ENCODE peak calls at places on chromosomes 6 and 20, in six cellular contexts. I is left ventricle myocardium inferior; N is body of pancreas; B is GM12878; Y is activated CD8-positive, alpha-beta T cell treated with anti-CD3 and anti-CD28 coated beads for 36 hours; M is cardiac fibroblast. T is an unnamed sample.

GRCh38 chr6:2877057-2877882 is 25.8 kb downstream of the SERPINB9 start:
- DNase-seq in I (no peak), N (no peak), B (no peak), Y (no peak), M (peak; percentile 48), T (no peak)

GRCh38 chr20:62980970-62981369 is 25.8 kb downstream of the BHLHE23 start:
- DNase-seq in I (no peak), N (no peak), B (no peak), Y (peak; percentile 58), M (no peak), T (peak; percentile 73)

GRCh38 chr6:16243055-16243454 is 4.7 kb downstream of the GMPR start:
- DNase-seq in I (peak; percentile 42), N (no peak), B (no peak), Y (no peak), M (peak; percentile 86), T (no peak)

GRCh38 chr6:156258981-156259380 is 518.2 kb upstream of the ARID1B start:
- DNase-seq in I (no peak), N (no peak), B (no peak), Y (no peak), M (no peak), T (no peak)

GRCh38 chr20:420721-421574 is 12.8 kb downstream of the RBCK1 start:
- DNase-seq in I (no peak), N (no peak), B (no peak), Y (no peak), M (no peak), T (no peak)

GRCh38 chr6:32148722-32149576 is 2.8 kb downstream of the PRRT1 start:
- DNase-seq in I (no peak), N (peak; percentile 77), B (no peak), Y (peak; percentile 87), M (peak; percentile 24), T (no peak)

GRCh38 chr20:38542994-38543906 is 37.7 kb upstream of the ADIG start:
- DNase-seq in I (no peak), N (no peak), B (no peak), Y (no peak), M (no peak), T (no peak)

GRCh38 chr6:160039441-160039840 is 70.6 kb downstream of the IGF2R start:
- DNase-seq in I (no peak), N (no peak), B (no peak), Y (no peak), M (no peak), T (no peak)

GRCh38 chr6:12962995-12963394 is 246.4 kb downstream of the PHACTR1 start:
- DNase-seq in I (no peak), N (no peak), B (no peak), Y (peak; percentile 7), M (peak; percentile 62), T (no peak)

GRCh38 chr6:130389142-130389541 is 23.3 kb downstream of the TMEM200A start:
- DNase-seq in I (no peak), N (no peak), B (no peak), Y (no peak), M (no peak), T (no peak)

GRCh38 chr6:169985121-169986015 is 233.9 kb downstream of the ERMARD start:
- DNase-seq in I (peak; percentile 6), N (no peak), B (no peak), Y (no peak), M (no peak), T (no peak)

GRCh38 chr20:4021905-4022304 is 6.5 kb upstream of the RNF24 start:
- DNase-seq in I (no peak), N (no peak), B (no peak), Y (no peak), M (peak; percentile 54), T (no peak)

GRCh38 chr6:161828355-161828754 is 554.5 kb upstream of the AGPAT4 start:
- DNase-seq in I (no peak), N (no peak), B (no peak), Y (no peak), M (no peak), T (no peak)

GRCh38 chr20:13037727-13038126 is 29.0 kb downstream of the SPTLC3 start:
- DNase-seq in I (no peak), N (no peak), B (no peak), Y (no peak), M (peak; percentile 33), T (no peak)

GRCh38 chr20:41587956-41588355 is 30.2 kb downstream of the CHD6 start:
- DNase-seq in I (no peak), N (no peak), B (no peak), Y (no peak), M (peak; percentile 72), T (no peak)

GRCh38 chr6:96777113-96777512 is 60.2 kb downstream of the GPR63 start:
- DNase-seq in I (no peak), N (no peak), B (no peak), Y (no peak), M (no peak), T (no peak)

GRCh38 chr6:157056275-157056674 is 267.0 kb downstream of the TMEM242 start:
- DNase-seq in I (no peak), N (no peak), B (no peak), Y (peak; percentile 79), M (no peak), T (peak; percentile 54)

GRCh38 chr6:135397172-135397952 is 100.2 kb downstream of the AHI1 start:
- DNase-seq in I (no peak), N (no peak), B (no peak), Y (no peak), M (no peak), T (no peak)

GRCh38 chr6:113599444-113599843 is 257.7 kb upstream of the MARCKS start:
- DNase-seq in I (no peak), N (no peak), B (no peak), Y (no peak), M (no peak), T (no peak)

GRCh38 chr6:133610271-133610840 is 278.6 kb upstream of the TCF21 start:
- DNase-seq in I (no peak), N (no peak), B (no peak), Y (no peak), M (peak; percentile 77), T (no peak)

GRCh38 chr6:144214622-144215401 is 64.5 kb downstream of the STX11 start:
- DNase-seq in I (no peak), N (no peak), B (no peak), Y (no peak), M (no peak), T (no peak)

GRCh38 chr6:144213293-144213692 is 63.0 kb downstream of the STX11 start:
- DNase-seq in I (no peak), N (no peak), B (no peak), Y (no peak), M (no peak), T (no peak)

GRCh38 chr6:144214029-144214428 is 63.7 kb downstream of the STX11 start:
- DNase-seq in I (no peak), N (no peak), B (no peak), Y (no peak), M (no peak), T (no peak)

GRCh38 chr6:144215402-144215931 is 65.2 kb downstream of the STX11 start:
- DNase-seq in I (peak; percentile 34), N (peak; percentile 18), B (peak; percentile 8), Y (peak; percentile 35), M (peak; percentile 44), T (peak; percentile 36)

DNA sequence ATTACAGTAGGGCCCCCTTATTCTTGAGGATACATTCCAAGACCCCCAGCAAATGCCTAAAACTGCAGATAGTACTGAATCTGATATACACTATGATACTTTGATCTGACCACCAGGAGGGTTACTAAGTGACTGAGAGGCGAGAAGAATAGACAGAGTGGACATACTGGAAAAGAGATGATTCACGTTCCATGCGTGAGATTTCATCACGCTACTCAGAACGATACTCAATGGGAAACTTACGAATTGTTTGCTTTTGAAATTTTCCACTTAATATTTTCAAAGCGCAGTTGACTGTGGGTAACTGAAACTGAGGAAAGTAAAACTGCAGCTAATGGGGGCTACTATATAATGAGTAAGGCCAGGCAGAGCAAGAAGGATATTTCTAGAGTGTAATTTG is 60.8 kb downstream of the STX11 start:
- DNase-seq in I (no peak), N (no peak), B (no peak), Y (no peak), M (no peak), T (no peak)
- TF ChIP-seq CTCF in I (no peak), N (no peak), B (no peak), Y (no peak), M (no peak), T (no peak)

GRCh38 chr6:122198922-122199321 is 200.5 kb upstream of the HSF2 start:
- DNase-seq in I (no peak), N (no peak), B (no peak), Y (no peak), M (no peak), T (no peak)
- TF ChIP-seq CTCF in I (no peak), N (no peak), B (no peak), Y (no peak), M (no peak), T (no peak)

DNA sequence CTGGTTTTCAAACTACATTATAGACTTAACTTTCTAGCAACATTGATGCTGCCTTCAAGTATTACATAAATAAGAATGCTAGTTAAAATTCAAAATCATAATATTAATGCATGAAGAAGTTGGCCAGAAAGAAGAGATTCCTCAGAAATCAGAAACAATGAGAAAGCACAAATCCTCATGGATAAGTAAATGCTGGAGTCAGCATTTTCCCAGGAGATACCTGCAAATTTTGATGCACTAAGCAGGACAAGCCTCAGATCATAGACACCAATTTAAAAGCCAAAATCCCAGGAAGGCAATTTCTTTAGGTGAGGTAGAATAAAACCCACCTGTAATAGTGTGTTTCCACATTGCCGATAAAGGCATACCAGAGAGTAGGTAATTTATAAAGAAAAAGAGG is 305.2 kb upstream of the TBX18 start:
- DNase-seq in I (no peak), N (no peak), B (no peak), Y (no peak), M (no peak), T (no peak)
- TF ChIP-seq CTCF in I (no peak), N (no peak), B (no peak), Y (no peak), M (no peak), T (no peak)

GRCh38 chr20:51445591-51445990 is 96.9 kb downstream of the NFATC2 start:
- DNase-seq in I (no peak), N (no peak), B (no peak), Y (no peak), M (no peak), T (no peak)

GRCh38 chr20:51446230-51446629 is 96.3 kb downstream of the NFATC2 start:
- DNase-seq in I (no peak), N (no peak), B (no peak), Y (no peak), M (no peak), T (no peak)

GRCh38 chr20:51446656-51447055 is 95.9 kb downstream of the NFATC2 start:
- DNase-seq in I (no peak), N (peak; percentile 49), B (no peak), Y (no peak), M (peak; percentile 91), T (no peak)

GRCh38 chr20:51447765-51448148 is 94.8 kb downstream of the NFATC2 start:
- DNase-seq in I (no peak), N (no peak), B (no peak), Y (no peak), M (no peak), T (no peak)

GRCh38 chr20:51447097-51447764 is 95.3 kb downstream of the NFATC2 start:
- DNase-seq in I (peak; percentile 30), N (peak; percentile 58), B (no peak), Y (no peak), M (peak; percentile 97), T (no peak)
- TF ChIP-seq CTCF in I (no peak), N (no peak), B (no peak), Y (no peak), M (no peak), T (no peak)

GRCh38 chr6:137155830-137156229 is 17.6 kb downstream of the IL22RA2 start:
- DNase-seq in I (no peak), N (peak; percentile 29), B (peak; percentile 48), Y (peak; percentile 62), M (peak; percentile 75), T (peak; percentile 35)
- TF ChIP-seq CTCF in I (no peak), N (no peak), B (no peak), Y (no peak), M (no peak), T (peak; percentile 25)